ENCODE peak calls at places on chromosomes 4 and X, in six cellular contexts. O is testis, M is right lobe of liver, Y is AG04450, F is suprapubic skin, W is upper lobe of right lung. X is an unnamed sample.

GRCh38 chrX:154056739-154057367 is 37.2 kb upstream of the IRAK1 start:
- DNase-seq in O (no peak), M (peak; percentile 76), Y (no peak), F (no peak), W (no peak), X (peak; percentile 22)

GRCh38 chr4:151933122-151933827 is 172.5 kb upstream of the GATB start:
- DNase-seq in O (no peak), M (no peak), Y (no peak), F (no peak), W (no peak), X (no peak)

GRCh38 chr4:89889289-89889688 is 5.4 kb upstream of the MMRN1 start:
- DNase-seq in O (no peak), M (no peak), Y (no peak), F (peak; percentile 60), W (no peak), X (no peak)

GRCh38 chrX:39497717-39498265 is 600.0 kb downstream of the BCOR start:
- DNase-seq in O (no peak), M (no peak), Y (no peak), F (no peak), W (no peak), X (no peak)

GRCh38 chrX:758917-759316 is 128.3 kb downstream of the SHOX start:
- DNase-seq in O (no peak), M (no peak), Y (no peak), F (no peak), W (peak; percentile 18), X (no peak)

GRCh38 chr4:32826169-32826568 is 2106.0 kb downstream of the PCDH7 start:
- DNase-seq in O (no peak), M (no peak), Y (no peak), F (no peak), W (no peak), X (no peak)

GRCh38 chrX:153828308-153828707 is 2.0 kb downstream of the PDZD4 start:
- DNase-seq in O (no peak), M (no peak), Y (no peak), F (no peak), W (no peak), X (no peak)

GRCh38 chr4:158090323-158090722 is 82.5 kb downstream of the GASK1B start:
- DNase-seq in O (no peak), M (no peak), Y (no peak), F (no peak), W (no peak), X (no peak)

GRCh38 chr4:140943486-140943885 is 187.3 kb upstream of the TBC1D9 start:
- DNase-seq in O (no peak), M (no peak), Y (no peak), F (no peak), W (no peak), X (no peak)

GRCh38 chrX:78769933-78770332 is 22.4 kb downstream of the LPAR4 start:
- DNase-seq in O (no peak), M (no peak), Y (no peak), F (no peak), W (no peak), X (no peak)

DNA sequence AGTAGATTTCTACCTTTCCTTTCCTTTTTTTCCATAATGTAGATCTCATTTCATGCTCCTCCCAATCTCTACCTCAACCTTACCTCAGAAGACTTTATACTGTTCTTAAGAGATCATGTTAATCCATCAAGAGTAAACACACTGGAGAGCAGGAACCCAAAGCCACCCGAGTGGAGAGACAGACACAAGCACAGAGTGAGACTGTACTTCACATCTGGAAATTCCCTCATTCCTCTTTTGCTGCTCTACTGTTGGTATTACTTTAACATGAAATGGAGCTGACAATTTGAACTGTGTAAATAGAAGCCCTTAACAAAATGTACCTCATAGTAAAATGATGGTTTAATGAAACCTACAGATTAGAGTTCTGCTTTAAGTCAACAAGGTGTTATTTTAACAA is 105.7 kb upstream of the RASGEF1B start:
- DNase-seq in O (no peak), M (no peak), Y (no peak), F (no peak), W (no peak), X (no peak)
- H3K27me3 ChIP-seq in O (no peaks in the 10 kb centered on the region), M (no peaks in the 10 kb centered on the region), Y (no peaks in the 10 kb centered on the region), F (no peaks in the 10 kb centered on the region), W (no peaks in the 10 kb centered on the region), X (no peaks in the 10 kb centered on the region)

DNA sequence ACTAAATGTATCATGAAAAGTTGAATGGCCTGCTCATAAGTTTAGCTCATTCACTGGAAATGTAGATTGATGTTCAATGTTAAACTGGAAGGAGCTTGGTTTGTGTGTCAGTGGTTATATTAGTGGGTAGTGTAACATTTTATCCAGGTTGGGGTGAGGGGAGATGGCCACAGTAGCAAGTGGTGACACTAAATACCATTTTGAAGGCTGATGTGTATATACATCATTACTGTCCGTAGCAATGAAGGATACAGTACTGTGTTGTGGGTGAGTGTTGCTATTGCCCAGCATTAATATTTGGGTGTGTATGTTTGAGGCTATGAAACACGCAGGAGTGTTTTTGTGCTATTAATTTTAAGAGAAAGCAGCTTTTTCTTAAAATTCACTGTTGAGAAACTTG is 6.3 kb downstream of the HMGB3 start:
- DNase-seq in O (no peak), M (no peak), Y (no peak), F (no peak), W (no peak), X (no peak)
- H3K9me3 ChIP-seq in O (no peaks in the 10 kb centered on the region), M (no peaks in the 10 kb centered on the region), Y (no peaks in the 10 kb centered on the region), F (no peaks in the 10 kb centered on the region), W (no peaks in the 10 kb centered on the region), X (no peaks in the 10 kb centered on the region)

GRCh38 chrX:15956684-15957083 is 102.1 kb upstream of the AP1S2 start:
- DNase-seq in O (no peak), M (no peak), Y (no peak), F (no peak), W (no peak), X (no peak)

GRCh38 chrX:15963858-15964257 is 109.2 kb upstream of the AP1S2 start:
- DNase-seq in O (no peak), M (no peak), Y (no peak), F (no peak), W (no peak), X (no peak)

DNA sequence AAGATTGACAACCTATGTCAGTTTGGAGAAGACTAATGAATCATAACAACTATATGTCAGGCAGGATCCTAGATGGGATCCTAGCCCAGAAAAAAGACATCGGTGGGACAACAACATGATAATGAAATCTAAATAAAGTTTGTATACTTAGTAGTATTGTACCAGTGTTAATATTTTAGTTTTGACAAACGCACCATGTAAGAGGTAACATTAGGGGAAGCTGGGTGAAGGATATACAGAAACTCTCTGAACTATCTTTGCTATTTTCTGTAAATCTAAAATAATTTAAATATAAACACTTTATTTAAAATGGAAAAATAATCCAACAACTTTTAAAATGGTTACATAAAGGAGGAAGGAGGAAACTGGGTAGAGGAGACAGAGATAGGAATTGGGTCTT is 105.6 kb upstream of the AP1S2 start:
- DNase-seq in O (no peak), M (no peak), Y (no peak), F (no peak), W (no peak), X (no peak)
- H3K27me3 ChIP-seq in O (no peaks in the 10 kb centered on the region), M (no peaks in the 10 kb centered on the region), Y (no peaks in the 10 kb centered on the region), F (no peaks in the 10 kb centered on the region), W (no peaks in the 10 kb centered on the region), X (no peaks in the 10 kb centered on the region)

GRCh38 chr4:185845966-185846365 is 34.0 kb upstream of the SORBS2 start:
- DNase-seq in O (no peak), M (no peak), Y (no peak), F (no peak), W (no peak), X (no peak)

GRCh38 chr4:185841451-185841850 is 29.5 kb upstream of the SORBS2 start:
- DNase-seq in O (no peak), M (no peak), Y (no peak), F (no peak), W (no peak), X (no peak)

GRCh38 chr4:185847352-185848078 is 35.5 kb upstream of the SORBS2 start:
- DNase-seq in O (no peak), M (no peak), Y (no peak), F (no peak), W (no peak), X (no peak)

GRCh38 chr4:185849543-185850185 is 37.7 kb upstream of the SORBS2 start:
- DNase-seq in O (no peak), M (no peak), Y (no peak), F (peak; percentile 70), W (no peak), X (no peak)

GRCh38 chr4:185846550-185847210 is 34.7 kb upstream of the SORBS2 start:
- DNase-seq in O (no peak), M (no peak), Y (no peak), F (no peak), W (no peak), X (no peak)
- H3K9me3 ChIP-seq in O (no peaks in the 10 kb centered on the region), M (no peaks in the 10 kb centered on the region), Y (no peaks in the 10 kb centered on the region), F (no peaks in the 10 kb centered on the region), W (no peaks in the 10 kb centered on the region), X (no peaks in the 10 kb centered on the region)

DNA sequence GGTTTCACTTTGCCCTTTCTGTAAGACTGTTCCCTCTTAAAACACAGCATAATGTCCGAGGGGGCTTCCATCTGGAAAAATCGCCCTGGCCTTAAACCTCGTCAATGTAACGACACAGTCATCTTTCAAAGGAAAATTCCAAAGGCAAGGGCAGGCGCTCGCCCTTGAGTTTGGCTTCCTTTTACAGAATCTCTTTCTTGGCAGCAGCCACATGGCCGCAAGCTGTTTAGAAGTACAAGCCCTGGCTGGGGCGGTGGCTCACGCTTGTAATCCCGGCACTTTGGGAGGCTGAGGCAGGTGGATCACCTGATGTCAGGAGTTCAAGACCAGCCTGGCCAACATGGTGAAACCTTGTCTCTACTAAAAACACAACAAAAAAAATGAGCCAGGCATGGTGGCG is 27.1 kb upstream of the GRPEL1 start:
- DNase-seq in O (peak; percentile 50), M (no peak), Y (no peak), F (no peak), W (no peak), X (no peak)
- H3K27me3 ChIP-seq in O (no peaks in the 10 kb centered on the region), M (no peaks in the 10 kb centered on the region), Y (peaks cover 49% of the 10 kb centered on the region), F (no peaks in the 10 kb centered on the region), W (no peaks in the 10 kb centered on the region), X (no peaks in the 10 kb centered on the region)

X was measured in prostate gland.